ENCODE peak calls at places on chromosomes 13 and 19, in four cellular contexts. O is fibroblast of lung, M is IMR-90, Z is left ventricle myocardium inferior. K is an unnamed sample.

GRCh38 chr13:81184556-81185265 is 843.8 kb upstream of the SPRY2 start:
- DNase-seq in Z (no peak), O (peak), M (peak), K (no peak)

GRCh38 chr13:43596924-43597598 is 189.7 kb downstream of the ENOX1 start:
- DNase-seq in O (no peak), Z (no peak), M (no peak), K (no peak)

GRCh38 chr19:1811472-1811894 is 593 bp downstream of the ATP8B3 start:
- DNase-seq in M (peak), O (peak), Z (peak), K (peak)

GRCh38 chr19:7242601-7243258 is 51.5 kb downstream of the INSR start:
- DNase-seq in M (peak), O (peak), Z (no peak), K (no peak)

GRCh38 chr13:25963681-25964080 is 88.1 kb downstream of the SHISA2 start:
- DNase-seq in M (no peak), Z (no peak), O (no peak), K (no peak)

GRCh38 chr13:74773263-74773662 is 639.1 kb upstream of the KLF12 start:
- DNase-seq in Z (no peak), M (no peak), O (no peak), K (no peak)

GRCh38 chr19:1312732-1313694 is 27.3 kb downstream of the EFNA2 start:
- DNase-seq in O (peak), Z (no peak), M (peak), K (no peak)

GRCh38 chr13:48876289-48876688 is 99.4 kb upstream of the FNDC3A start:
- DNase-seq in Z (no peak), O (no peak), M (no peak), K (no peak)

GRCh38 chr13:71624641-71625040 is 242.4 kb downstream of the DACH1 start:
- DNase-seq in M (no peak), Z (no peak), O (peak), K (no peak)

GRCh38 chr13:78022164-78022877 is 103.7 kb upstream of the EDNRB start:
- DNase-seq in O (peak), Z (no peak), M (peak), K (peak)

GRCh38 chr19:48922548-48923490 is 10.7 kb upstream of the DHDH start:
- DNase-seq in M (no peak), Z (no peak), O (no peak), K (no peak)

GRCh38 chr19:42191855-42192254 is 25.6 kb downstream of the DEDD2 start:
- DNase-seq in Z (no peak), O (peak), M (peak), K (no peak)

GRCh38 chr13:73672492-73672891 is 461.7 kb downstream of the KLF12 start:
- DNase-seq in M (no peak), O (peak), Z (no peak), K (no peak)

GRCh38 chr19:41774515-41774980 is 19.2 kb downstream of the CEACAM6 start:
- DNase-seq in O (no peak), Z (no peak), M (no peak), K (no peak)

GRCh38 chr19:47227347-47228167 is 3.4 kb downstream of the BBC3 start:
- DNase-seq in M (peak), O (peak), Z (peak), K (peak)

GRCh38 chr13:110212529-110212928 is 94.4 kb downstream of the COL4A1 start:
- DNase-seq in O (no peak), Z (no peak), M (no peak), K (no peak)

GRCh38 chr13:77919351-77920294 is 992 bp upstream of the EDNRB start:
- DNase-seq in O (peak), Z (peak), M (peak), K (peak)

GRCh38 chr19:41646589-41647204 is 19.8 kb upstream of the CEACAM4 start:
- DNase-seq in O (no peak), Z (no peak), M (no peak), K (no peak)

GRCh38 chr13:101019126-101019525 is 344.5 kb upstream of the TMTC4 start:
- DNase-seq in Z (no peak), O (peak), M (no peak), K (no peak)

GRCh38 chr13:39892731-39893293 is 237.3 kb downstream of the COG6 start:
- DNase-seq in M (no peak), Z (peak), O (no peak), K (peak)

GRCh38 chr13:36789061-36789460 is 30.0 kb upstream of the RFXAP start:
- DNase-seq in M (peak), Z (no peak), O (peak), K (no peak)

GRCh38 chr13:101305981-101306411 is 110.3 kb downstream of the NALCN start:
- DNase-seq in Z (no peak), M (no peak), O (no peak), K (no peak)

GRCh38 chr13:65677906-65678305 is 1552.2 kb downstream of the PCDH9 start:
- DNase-seq in M (peak), Z (no peak), O (peak), K (no peak)

GRCh38 chr13:84433024-84433423 is 550.8 kb upstream of the SLITRK1 start:
- DNase-seq in Z (no peak), O (peak), M (peak), K (no peak)

GRCh38 chr13:101700598-101700997 is 248.1 kb downstream of the ITGBL1 start:
- DNase-seq in M (no peak), Z (no peak), O (peak), K (no peak)

GRCh38 chr13:24541127-24541475 is 28.5 kb upstream of the PARP4 start:
- DNase-seq in Z (no peak), O (no peak), M (no peak), K (no peak)
- H3K4me3 ChIP-seq in Z (peak), O (no peak), M (no peak), K (peak)

DNA sequence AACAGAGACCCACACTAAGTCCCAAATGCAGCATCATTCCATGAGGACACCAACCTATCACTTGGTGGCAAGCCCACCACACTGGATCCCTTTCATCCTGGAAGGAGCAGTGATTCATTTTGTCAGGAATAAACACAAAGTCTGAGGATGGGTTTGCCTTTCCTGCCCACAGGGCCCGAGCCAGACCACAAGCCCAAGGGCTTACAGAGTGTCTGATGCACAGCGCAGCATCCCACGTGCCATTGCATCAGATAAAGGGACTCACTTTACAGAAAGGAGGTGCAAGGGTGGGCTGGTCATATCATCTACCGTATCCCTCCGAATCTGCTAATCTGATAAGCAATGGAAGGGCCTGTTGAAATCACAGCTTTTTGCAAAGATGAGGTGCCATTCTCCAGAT is 12.2 kb upstream of the KCTD15 start:
- DNase-seq in Z (no peak), O (peak), M (peak), K (no peak)
- H3K27ac ChIP-seq in Z (no peak), O (no peak), M (no peak), K (no peak)

DNA sequence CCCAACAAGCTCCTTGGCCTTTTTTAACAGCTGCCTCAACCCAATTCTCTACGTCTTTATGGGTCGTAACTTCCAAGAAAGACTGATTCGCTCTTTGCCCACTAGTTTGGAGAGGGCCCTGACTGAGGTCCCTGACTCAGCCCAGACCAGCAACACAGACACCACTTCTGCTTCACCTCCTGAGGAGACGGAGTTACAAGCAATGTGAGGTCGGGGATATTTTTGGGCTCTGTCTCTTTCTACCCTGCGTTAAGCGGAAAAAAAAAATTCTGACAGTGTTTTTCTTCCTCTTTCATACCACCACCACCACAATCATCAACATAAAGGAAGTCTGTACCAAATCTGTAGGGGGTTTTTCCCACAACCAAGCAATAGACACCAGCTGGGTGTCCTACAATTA is 29.6 kb downstream of the FPR3 start:
- DNase-seq in O (no peak), M (no peak), Z (no peak), K (no peak)
- H3K4me3 ChIP-seq in O (no peak), M (no peak), Z (no peak), K (no peak)

GRCh38 chr19:53809518-53810186 is 14.5 kb downstream of the NLRP12 start:
- DNase-seq in M (no peak), O (no peak), Z (no peak), K (no peak)

GRCh38 chr19:53810187-53810546 is 13.9 kb downstream of the NLRP12 start:
- DNase-seq in O (no peak), Z (no peak), M (no peak), K (no peak)

GRCh38 chr19:53808710-53809125 is 15.4 kb downstream of the NLRP12 start:
- DNase-seq in Z (no peak), M (peak), O (peak), K (no peak)

GRCh38 chr19:53812335-53812734 is 11.8 kb downstream of the NLRP12 start:
- DNase-seq in M (no peak), O (no peak), Z (no peak), K (no peak)

GRCh38 chr19:53810891-53811290 is 13.2 kb downstream of the NLRP12 start:
- DNase-seq in O (no peak), Z (no peak), M (no peak), K (no peak)
- H3K27ac ChIP-seq in O (no peak), Z (no peak), M (no peak), K (no peak)

GRCh38 chr13:27979001-27979643 is 9.4 kb downstream of the URAD start:
- DNase-seq in M (no peak), Z (no peak), O (no peak), K (no peak)

GRCh38 chr13:27981006-27981708 is 7.3 kb downstream of the URAD start:
- DNase-seq in O (no peak), M (no peak), Z (no peak), K (no peak)

GRCh38 chr13:27982361-27982760 is 6.1 kb downstream of the URAD start:
- DNase-seq in Z (no peak), O (no peak), M (no peak), K (no peak)

GRCh38 chr13:27979765-27980279 is 8.7 kb downstream of the URAD start:
- DNase-seq in M (no peak), O (no peak), Z (no peak), K (no peak)

GRCh38 chr13:27980280-27980998 is 8.1 kb downstream of the URAD start:
- DNase-seq in Z (no peak), M (no peak), O (no peak), K (no peak)
- H3K4me3 ChIP-seq in Z (no peak), M (no peak), O (no peak), K (no peak)

GRCh38 chr19:13053761-13054604 is 48.7 kb downstream of the LYL1 start:
- DNase-seq in Z (peak), M (peak), O (peak), K (peak)
- H3K27ac ChIP-seq in Z (peak), M (peak), O (peak), K (peak)

GRCh38 chr19:43799502-43800142 is 2.6 kb downstream of the LYPD5 start:
- DNase-seq in Z (no peak), O (no peak), M (no peak), K (no peak)
- H3K4me3 ChIP-seq in Z (peak), O (no peak), M (no peak), K (no peak)

GRCh38 chr19:10565028-10565566 is 713 bp downstream of the KRI1 start:
- DNase-seq in Z (no peak), M (peak), O (peak), K (peak)
- H3K27ac ChIP-seq in Z (peak), M (peak), O (peak), K (peak)

GRCh38 chr13:106919093-106919492 is 351.2 kb upstream of the ARGLU1 start:
- DNase-seq in Z (no peak), M (no peak), O (no peak), K (no peak)

GRCh38 chr13:106917024-106917491 is 349.1 kb upstream of the ARGLU1 start:
- DNase-seq in M (no peak), Z (peak), O (no peak), K (peak)

GRCh38 chr13:106919638-106920037 is 351.7 kb upstream of the ARGLU1 start:
- DNase-seq in O (peak), Z (peak), M (no peak), K (peak)

GRCh38 chr13:106916329-106916728 is 348.4 kb upstream of the ARGLU1 start:
- DNase-seq in Z (no peak), M (no peak), O (no peak), K (no peak)

GRCh38 chr13:106917673-106918652 is 350.0 kb upstream of the ARGLU1 start:
- DNase-seq in O (peak), M (peak), Z (peak), K (peak)
- H3K4me3 ChIP-seq in O (peak), M (peak), Z (peak), K (peak)